ENCODE peak calls at places on chromosomes 13 and 19, in six cellular contexts. I is mucosa of descending colon, B is fibroblast of lung, V is breast epithelium, P is cardiac fibroblast, A is ascending aorta. Y is an unnamed sample.

GRCh38 chr19:17080441-17080803 is 4.8 kb downstream of the MYO9B start:
- DNase-seq in I (no peak), B (no peak), V (no peak), P (no peak), A (no peak), Y (no peak)

GRCh38 chr13:28273919-28274318 is 135.6 kb downstream of the PAN3 start:
- DNase-seq in I (no peak), B (no peak), V (no peak), P (no peak), A (no peak), Y (no peak)

GRCh38 chr19:28239270-28239669 is 973.7 kb downstream of the UQCRFS1 start:
- DNase-seq in I (peak), B (no peak), V (no peak), P (peak), A (no peak), Y (no peak)

GRCh38 chr13:109426690-109426990 is 359.7 kb downstream of the IRS2 start:
- DNase-seq in I (no peak), B (no peak), V (no peak), P (no peak), A (no peak), Y (no peak)

GRCh38 chr13:72185756-72186155 is 318.8 kb upstream of the DACH1 start:
- DNase-seq in I (no peak), B (no peak), V (no peak), P (no peak), A (no peak), Y (no peak)

GRCh38 chr13:113907637-113908617 is 44.1 kb upstream of the GAS6 start:
- DNase-seq in I (peak), B (peak), V (peak), P (peak), A (peak), Y (peak)

GRCh38 chr13:106382569-106382968 is 152.9 kb downstream of the EFNB2 start:
- DNase-seq in I (no peak), B (no peak), V (no peak), P (no peak), A (no peak), Y (no peak)

GRCh38 chr19:4284176-4284958 is 5.3 kb downstream of the SHD start:
- DNase-seq in I (peak), B (no peak), V (no peak), P (no peak), A (no peak), Y (peak)

GRCh38 chr13:32205426-32206096 is 109.6 kb downstream of the ZAR1L start:
- DNase-seq in I (no peak), B (peak), V (no peak), P (no peak), A (no peak), Y (no peak)

GRCh38 chr13:66323695-66324094 is 906.4 kb downstream of the PCDH9 start:
- DNase-seq in I (no peak), B (no peak), V (no peak), P (no peak), A (no peak), Y (no peak)

GRCh38 chr13:76722782-76723181 is 163.4 kb downstream of the KCTD12 start:
- DNase-seq in I (no peak), B (no peak), V (no peak), P (no peak), A (no peak), Y (no peak)

GRCh38 chr19:4119763-4120162 is 4.2 kb downstream of the MAP2K2 start:
- DNase-seq in I (no peak), B (no peak), V (no peak), P (no peak), A (no peak), Y (no peak)

GRCh38 chr13:23799945-23800344 is 89.3 kb downstream of the MIPEP start:
- DNase-seq in I (no peak), B (peak), V (no peak), P (peak), A (no peak), Y (no peak)

GRCh38 chr13:33123066-33123940 is 107.1 kb downstream of the KL start:
- DNase-seq in I (no peak), B (peak), V (no peak), P (no peak), A (peak), Y (no peak)

GRCh38 chr19:883661-884211 is 9.3 kb downstream of the MED16 start:
- DNase-seq in I (no peak), B (no peak), V (no peak), P (no peak), A (no peak), Y (no peak)

GRCh38 chr13:23488442-23488841 is 54.9 kb upstream of the SACS start:
- DNase-seq in I (no peak), B (peak), V (peak), P (peak), A (no peak), Y (no peak)

GRCh38 chr13:99978781-99979452 is 2.7 kb upstream of the ZIC2 start:
- DNase-seq in I (no peak), B (no peak), V (peak), P (no peak), A (no peak), Y (no peak)

GRCh38 chr19:22893855-22894270 is 61.8 kb downstream of the ZNF723 start:
- DNase-seq in I (no peak), B (no peak), V (no peak), P (no peak), A (no peak), Y (no peak)

GRCh38 chr19:3094638-3095374 is 644 bp downstream of the GNA11 start:
- DNase-seq in I (no peak), B (peak), V (no peak), P (peak), A (no peak), Y (no peak)

GRCh38 chr19:36847968-36848367 is 2.7 kb upstream of the ZNF345 start:
- DNase-seq in I (no peak), B (no peak), V (no peak), P (no peak), A (no peak), Y (no peak)

GRCh38 chr19:42322305-42322704 is 3.1 kb upstream of the MEGF8 start:
- DNase-seq in I (no peak), B (no peak), V (no peak), P (no peak), A (no peak), Y (no peak)

GRCh38 chr13:23469901-23470525 is 36.5 kb upstream of the SACS start:
- DNase-seq in I (no peak), B (no peak), V (no peak), P (peak), A (no peak), Y (no peak)

GRCh38 chr19:45764487-45764886 is 4.6 kb downstream of the SIX5 start:
- DNase-seq in I (no peak), B (no peak), V (no peak), P (no peak), A (no peak), Y (no peak)

GRCh38 chr13:99686944-99687382 is 185.7 kb downstream of the TM9SF2 start:
- DNase-seq in I (peak), B (no peak), V (no peak), P (no peak), A (no peak), Y (peak)

GRCh38 chr19:12527034-12527836 is 24.0 kb downstream of the ZNF564 start:
- DNase-seq in I (no peak), B (peak), V (no peak), P (peak), A (no peak), Y (no peak)

GRCh38 chr19:29666634-29667389 is 1.6 kb downstream of the PLEKHF1 start:
- DNase-seq in I (peak), B (peak), V (peak), P (peak), A (peak), Y (no peak)

GRCh38 chr13:52158629-52159158 is 703 bp downstream of the NEK3 start:
- DNase-seq in I (peak), B (peak), V (no peak), P (peak), A (no peak), Y (peak)

GRCh38 chr19:41696402-41697197 is 8.5 kb upstream of the CEACAM7 start:
- DNase-seq in I (peak), B (no peak), V (no peak), P (peak), A (peak), Y (no peak)

GRCh38 chr13:36297259-36297599 is 385 bp downstream of the CCDC169 start:
- DNase-seq in I (no peak), B (peak), V (no peak), P (peak), A (no peak), Y (no peak)

GRCh38 chr13:43883636-43884035 is 3.9 kb downstream of the LACC1 start:
- DNase-seq in I (no peak), B (no peak), V (no peak), P (no peak), A (no peak), Y (no peak)

GRCh38 chr19:19627716-19628498 is at the start of gene LPAR2:
- DNase-seq in I (peak), B (no peak), V (peak), P (no peak), A (no peak), Y (peak)
- H3K4me3 ChIP-seq in I (peak), B (no peak), V (peak), P (peak), A (peak), Y (peak)

GRCh38 chr19:18436651-18437478 is 1.1 kb downstream of the ISYNA1 start:
- DNase-seq in I (peak), B (peak), V (peak), P (peak), A (peak), Y (peak)

GRCh38 chr19:18439910-18440237 is 1.9 kb upstream of the ISYNA1 start:
- DNase-seq in I (no peak), B (no peak), V (no peak), P (no peak), A (no peak), Y (no peak)

GRCh38 chr19:18439025-18439909 is 1.3 kb upstream of the ISYNA1 start:
- DNase-seq in I (no peak), B (no peak), V (no peak), P (peak), A (no peak), Y (no peak)

GRCh38 chr19:18437481-18438330 is at the start of gene ISYNA1:
- DNase-seq in I (peak), B (no peak), V (peak), P (peak), A (no peak), Y (peak)

GRCh38 chr19:18438331-18439024 is 545 bp upstream of the ISYNA1 start:
- DNase-seq in I (no peak), B (no peak), V (peak), P (no peak), A (peak), Y (peak)
- H3K4me3 ChIP-seq in I (no peak), B (no peak), V (peak), P (peak), A (peak), Y (peak)

GRCh38 chr19:43506629-43507028 is 2.1 kb upstream of the PHLDB3 start:
- DNase-seq in I (no peak), B (no peak), V (no peak), P (no peak), A (no peak), Y (no peak)
- H3K4me3 ChIP-seq in I (no peak), B (no peak), V (no peak), P (no peak), A (no peak), Y (no peak)

GRCh38 chr19:20078696-20079095 is 896 bp downstream of the ZNF90 start:
- DNase-seq in I (peak), B (peak), V (no peak), P (peak), A (peak), Y (no peak)
- H3K4me3 ChIP-seq in I (no peak), B (peak), V (peak), P (peak), A (peak), Y (peak)

DNA sequence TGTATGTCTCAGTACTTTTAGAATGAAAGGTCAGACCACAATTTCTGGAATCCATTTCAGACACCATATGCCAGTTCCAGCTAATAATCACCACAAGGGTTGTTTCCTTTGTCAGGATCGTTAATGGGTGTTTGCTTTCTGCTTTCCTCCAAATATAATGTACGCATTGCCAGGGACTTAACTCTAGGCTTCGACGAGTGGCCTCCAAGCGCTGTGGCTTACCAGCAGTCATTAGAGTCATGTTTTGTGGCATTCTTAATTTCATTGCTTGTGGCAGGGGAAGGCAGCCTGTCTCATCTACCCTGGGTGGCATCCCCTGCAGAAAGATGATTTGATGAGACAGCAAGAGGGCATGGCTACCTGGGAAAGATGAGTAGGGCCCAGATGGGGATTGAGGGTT is 22.5 kb downstream of the SAFB start:
- DNase-seq in I (no peak), B (no peak), V (no peak), P (no peak), A (no peak), Y (no peak)
- H3K4me3 ChIP-seq in I (no peak), B (no peak), V (no peak), P (no peak), A (no peak), Y (no peak)

GRCh38 chr13:20514866-20515265 is 10.8 kb downstream of the CRYL1 start:
- DNase-seq in I (no peak), B (no peak), V (no peak), P (no peak), A (no peak), Y (no peak)
- H3K4me3 ChIP-seq in I (no peak), B (no peak), V (no peak), P (no peak), A (no peak), Y (no peak)

GRCh38 chr19:49988433-49988832 is 27.5 kb upstream of the SIGLEC11 start:
- DNase-seq in I (no peak), B (peak), V (no peak), P (peak), A (no peak), Y (no peak)

GRCh38 chr19:49986354-49986753 is 25.4 kb upstream of the SIGLEC11 start:
- DNase-seq in I (no peak), B (no peak), V (no peak), P (no peak), A (no peak), Y (no peak)

GRCh38 chr19:49987159-49987698 is 26.3 kb upstream of the SIGLEC11 start:
- DNase-seq in I (peak), B (peak), V (peak), P (peak), A (peak), Y (peak)

GRCh38 chr19:49985926-49986325 is 25.0 kb upstream of the SIGLEC11 start:
- DNase-seq in I (no peak), B (no peak), V (no peak), P (no peak), A (no peak), Y (no peak)

GRCh38 chr19:49988007-49988406 is 27.0 kb upstream of the SIGLEC11 start:
- DNase-seq in I (no peak), B (no peak), V (no peak), P (no peak), A (no peak), Y (no peak)
- H3K4me3 ChIP-seq in I (no peak), B (no peak), V (no peak), P (no peak), A (no peak), Y (no peak)

DNA sequence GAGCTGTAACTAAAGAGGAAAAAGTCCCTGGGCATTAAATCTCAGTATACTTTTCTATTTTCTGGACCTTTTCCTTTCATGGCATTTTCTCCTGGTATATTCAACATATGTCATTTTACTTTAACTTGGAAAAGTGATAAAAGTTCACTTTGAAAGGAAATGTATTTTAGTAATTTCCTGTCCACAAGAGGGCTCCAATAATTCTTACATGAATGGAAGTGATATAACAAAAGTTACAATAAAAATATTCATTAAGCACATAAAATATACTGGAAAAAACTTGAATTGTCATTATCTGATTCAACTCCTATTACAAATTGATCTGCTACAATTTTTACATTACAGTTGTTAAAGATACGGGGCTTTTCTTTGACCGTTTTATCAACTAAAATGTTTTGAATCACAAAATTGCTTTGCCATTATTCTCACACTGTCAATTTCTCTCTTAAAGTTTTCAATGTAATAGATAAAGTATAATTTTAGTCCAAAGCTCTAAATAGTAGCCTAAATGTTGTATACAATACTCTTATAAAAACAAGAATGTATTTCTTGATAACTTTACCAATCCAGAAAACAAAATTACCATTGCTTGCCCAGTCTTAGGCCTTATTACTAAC is 4.9 kb downstream of the UBL3 start:
- DNase-seq in I (no peak), B (peak), V (no peak), P (peak), A (no peak), Y (no peak)
- H3K4me3 ChIP-seq in I (no peak), B (no peak), V (peak), P (no peak), A (no peak), Y (no peak)